ENCODE peak calls at places on chromosomes 3 and 15, in five cellular contexts. N, A, R, O and X are unnamed samples.
A peak's percentile ranks its signal among the peaks of the same experiment; 100 is the strongest.

GRCh38 chr3:42547401-42547945 is 34.3 kb downstream of the SEC22C start:
- DNase-seq in A (peak; percentile 74), N (peak; percentile 70), R (peak; percentile 32), O (no peak), X (no peak)

GRCh38 chr3:187742351-187743171 is 2.7 kb downstream of the BCL6 start:
- DNase-seq in A (no peak), R (no peak), O (no peak), N (peak; percentile 52), X (no peak)

GRCh38 chr15:32041294-32041693 is 11.0 kb downstream of the CHRNA7 start:
- DNase-seq in O (no peak), A (no peak), N (no peak), R (no peak), X (no peak)

GRCh38 chr15:98907921-98908490 is 99.6 kb downstream of the PGPEP1L start:
- DNase-seq in R (no peak), O (no peak), A (no peak), N (no peak), X (no peak)

GRCh38 chr3:179149239-179149887 is 1.2 kb downstream of the PIK3CA start:
- DNase-seq in N (peak; percentile 31), R (no peak), O (no peak), A (peak; percentile 43), X (no peak)

GRCh38 chr3:196942226-196942914 is at the start of gene NCBP2:
- DNase-seq in A (peak; percentile 96), O (peak; percentile 83), R (peak; percentile 94), N (peak; percentile 99), X (peak; percentile 92)

GRCh38 chr15:75891895-75892294 is 11.8 kb upstream of the FBXO22 start:
- DNase-seq in R (peak; percentile 72), A (no peak), N (peak; percentile 77), O (peak; percentile 60), X (no peak)

GRCh38 chr3:194129581-194130133 is 6.3 kb upstream of the HES1 start:
- DNase-seq in O (no peak), R (no peak), A (no peak), N (peak; percentile 89), X (peak; percentile 92)

GRCh38 chr3:125644036-125645025 is 49.0 kb upstream of the OSBPL11 start:
- DNase-seq in R (no peak), A (no peak), N (peak; percentile 41), O (no peak), X (no peak)

GRCh38 chr3:148991219-148992026 is at the start of gene GYG1:
- DNase-seq in R (peak; percentile 41), A (peak; percentile 94), O (no peak), N (peak; percentile 88), X (no peak)

GRCh38 chr3:102660653-102661052 is 225.8 kb downstream of the ZPLD1 start:
- DNase-seq in R (no peak), N (no peak), A (no peak), O (no peak), X (no peak)

GRCh38 chr3:141487419-141488345 is 855 bp downstream of the RASA2 start:
- DNase-seq in N (peak; percentile 54), R (no peak), A (peak; percentile 85), O (no peak), X (no peak)

GRCh38 chr3:23691343-23691895 is 114.3 kb upstream of the UBE2E1 start:
- DNase-seq in N (no peak), R (no peak), O (no peak), A (no peak), X (no peak)

GRCh38 chr3:23685484-23686258 is 120.1 kb upstream of the UBE2E1 start:
- DNase-seq in N (peak; percentile 99), O (peak; percentile 95), R (peak; percentile 97), A (no peak), X (peak; percentile 89)

GRCh38 chr3:23682646-23683045 is 123.1 kb upstream of the UBE2E1 start:
- DNase-seq in N (no peak), O (no peak), A (no peak), R (no peak), X (no peak)

DNA sequence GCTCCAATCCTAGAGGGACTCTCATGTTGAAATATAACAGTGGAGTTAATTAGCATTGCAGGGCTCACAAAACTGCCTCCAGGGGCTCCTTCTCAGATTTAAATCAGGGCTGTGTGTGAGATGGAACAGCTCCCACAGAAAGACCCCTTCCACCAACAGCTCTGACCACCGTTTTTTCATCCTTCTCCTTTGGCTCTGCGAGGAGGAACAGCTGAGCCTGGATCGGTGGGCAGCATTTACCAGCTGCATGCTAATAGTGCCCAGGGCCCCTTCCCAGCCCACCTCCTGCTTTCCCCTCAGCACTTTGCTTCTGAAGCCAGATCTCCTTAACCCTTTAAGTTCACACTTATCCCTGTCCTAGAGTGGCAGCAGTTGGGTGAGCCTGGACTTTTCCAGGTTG is 119.2 kb upstream of the UBE2E1 start:
- DNase-seq in O (no peak), A (no peak), N (no peak), R (no peak), X (no peak)
- TF ChIP-seq CTCF in O (no peak), A (no peak), N (no peak), R (no peak), X (no peak)

GRCh38 chr15:44532689-44533088 is 4.3 kb upstream of the EIF3J start:
- DNase-seq in A (no peak), O (no peak), N (no peak), R (no peak), X (no peak)
- TF ChIP-seq CTCF in A (no peak), O (no peak), N (peak; percentile 13), R (no peak), X (no peak)

GRCh38 chr15:46556559-46556958 is 921.7 kb downstream of the SQOR start:
- DNase-seq in N (no peak), R (no peak), A (no peak), O (no peak), X (no peak)

DNA sequence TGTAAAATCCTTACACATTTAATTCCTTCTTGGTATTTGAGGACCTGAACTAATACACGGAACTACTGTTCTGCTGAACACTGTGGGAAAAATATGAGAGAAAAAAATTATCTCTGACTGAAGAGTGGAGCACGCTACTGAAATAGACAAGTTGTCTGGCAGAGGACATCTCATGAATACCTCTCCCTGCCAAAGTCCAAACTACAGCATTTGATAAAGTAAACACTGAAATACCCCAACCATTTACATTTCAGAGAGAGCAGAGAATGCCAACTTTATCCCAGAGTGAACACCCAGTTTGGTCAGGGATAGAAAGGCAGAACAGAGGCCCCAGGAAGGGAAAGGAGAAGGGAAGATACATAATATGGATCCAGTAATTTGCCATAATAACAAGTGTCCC is 920.7 kb downstream of the SQOR start:
- DNase-seq in A (no peak), O (no peak), R (no peak), N (no peak), X (no peak)
- TF ChIP-seq CTCF in A (no peak), O (no peak), R (no peak), N (no peak), X (no peak)

DNA sequence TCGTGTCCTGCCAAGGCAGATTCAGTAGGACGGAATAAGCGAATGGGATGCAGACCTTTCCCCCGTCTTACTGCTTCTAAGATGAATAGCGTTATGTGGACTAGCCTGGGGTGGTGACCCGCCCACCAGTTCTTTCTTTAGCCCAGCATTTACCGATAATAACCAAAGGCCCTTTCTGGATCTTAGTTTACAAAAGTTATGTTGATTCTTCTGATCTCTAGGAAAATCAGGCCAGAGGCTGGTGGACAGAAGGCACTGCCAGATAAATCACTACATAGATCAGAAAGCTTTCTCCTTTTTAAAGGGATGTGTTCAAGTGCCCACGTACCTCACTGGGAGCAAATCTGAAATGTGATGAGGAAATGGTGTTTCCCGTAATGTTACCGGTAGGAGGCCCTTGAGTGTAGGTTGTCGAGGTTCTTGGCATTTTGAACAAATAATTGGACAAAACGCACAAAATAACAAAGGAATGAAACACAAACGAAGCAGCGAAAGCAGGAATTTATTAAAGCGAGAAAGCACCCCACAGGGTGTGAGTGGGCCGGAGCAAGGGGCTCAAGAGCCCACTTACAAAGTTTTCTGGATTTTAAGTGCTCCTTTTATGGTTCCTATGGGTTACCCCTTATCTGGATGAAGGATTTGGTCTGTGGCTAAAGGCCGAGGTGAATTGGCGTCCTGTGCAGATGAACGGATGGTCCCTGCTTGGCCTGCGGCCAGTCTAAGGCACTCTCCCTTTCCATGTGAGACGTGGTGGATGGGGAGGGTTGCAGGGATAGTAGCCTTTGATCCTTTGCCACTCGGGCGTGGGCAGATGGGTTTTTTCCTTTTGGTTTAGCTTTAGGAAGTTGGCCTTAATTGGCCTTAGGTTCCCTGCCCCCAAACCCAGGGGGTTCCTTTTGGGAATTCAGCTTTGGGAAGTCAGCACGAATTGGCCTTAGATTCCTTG is 977 bp downstream of the SNX1 start:
- DNase-seq in O (no peak), R (peak; percentile 9), A (peak; percentile 8), N (peak; percentile 56), X (no peak)
- TF ChIP-seq CTCF in O (peak; percentile 32), R (peak; percentile 33), A (no peak), N (peak; percentile 14), X (peak; percentile 36)

GRCh38 chr15:40803076-40803475 is 3.8 kb upstream of the ZFYVE19 start:
- DNase-seq in N (no peak), O (no peak), A (no peak), R (no peak), X (no peak)

GRCh38 chr15:40807888-40808194 is 568 bp upstream of the DNAJC17 start:
- DNase-seq in R (no peak), A (no peak), O (no peak), N (no peak), X (no peak)

GRCh38 chr15:40807028-40807887 is at the start of the genes DNAJC17 and ZFYVE19:
- DNase-seq in O (peak; percentile 93), R (peak; percentile 97), N (peak; percentile 99), A (peak; percentile 89), X (peak; percentile 93)

GRCh38 chr15:40806672-40807027 is 239 bp upstream of the ZFYVE19 start:
- DNase-seq in A (no peak), O (no peak), R (no peak), N (no peak), X (no peak)

GRCh38 chr15:40803688-40804087 is 3.2 kb upstream of the ZFYVE19 start:
- DNase-seq in N (no peak), A (no peak), O (no peak), R (no peak), X (no peak)
- TF ChIP-seq CTCF in N (no peak), A (no peak), O (no peak), R (no peak), X (no peak)

GRCh38 chr3:157754415-157754814 is 251.2 kb upstream of the VEPH1 start:
- DNase-seq in O (no peak), A (no peak), N (no peak), R (no peak), X (no peak)

GRCh38 chr3:157752952-157753351 is 249.7 kb upstream of the VEPH1 start:
- DNase-seq in R (no peak), N (no peak), O (no peak), A (no peak), X (no peak)

GRCh38 chr3:157753753-157754152 is 250.5 kb upstream of the VEPH1 start:
- DNase-seq in O (no peak), N (no peak), A (no peak), R (no peak), X (no peak)

DNA sequence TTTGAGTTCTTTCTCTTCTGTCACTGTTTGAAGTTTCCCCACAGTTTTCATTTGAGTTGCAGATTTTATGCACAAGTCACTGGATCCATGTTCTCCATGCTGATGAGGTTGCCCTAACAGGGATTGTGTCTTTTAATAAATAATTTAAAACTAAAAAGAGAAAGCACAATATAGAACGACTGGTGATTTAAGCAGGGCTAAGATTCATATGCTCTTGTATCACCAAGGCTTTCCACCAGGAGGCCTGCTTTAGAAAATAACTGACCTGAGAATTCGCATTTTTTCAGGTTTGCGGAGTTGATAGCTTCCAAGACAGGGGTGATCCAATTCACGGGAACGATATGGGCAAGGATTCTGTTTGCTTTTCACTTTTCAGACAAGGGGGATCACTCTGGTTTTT is 252.0 kb upstream of the VEPH1 start:
- DNase-seq in A (no peak), N (peak; percentile 3), R (no peak), O (no peak), X (no peak)
- TF ChIP-seq CTCF in A (no peak), N (peak; percentile 20), R (no peak), O (peak; percentile 14), X (peak; percentile 37)